ENCODE peak calls at places on chromosomes 1 and 21, in four cellular contexts. V, K, U and I are unnamed samples.

GRCh38 chr1:179046808-179047636 is 21.3 kb downstream of the FAM20B start:
- DNase-seq in K (no peak), V (no peak), U (peak), I (no peak)

GRCh38 chr1:116288201-116288598 is 84.8 kb upstream of the ATP1A1 start:
- DNase-seq in U (no peak), V (no peak), K (no peak), I (peak)

GRCh38 chr1:87210151-87210550 is 118.5 kb upstream of the LMO4 start:
- DNase-seq in U (no peak), K (no peak), V (no peak), I (no peak)

GRCh38 chr1:29269356-29269755 is 33.0 kb downstream of the PTPRU start:
- DNase-seq in U (no peak), V (no peak), K (no peak), I (no peak)

GRCh38 chr1:232629250-232630046 is 485 bp downstream of the SIPA1L2 start:
- DNase-seq in U (peak), V (peak), K (peak), I (peak)

GRCh38 chr1:206538901-206539655 is 31.7 kb downstream of the RASSF5 start:
- DNase-seq in V (no peak), K (no peak), U (no peak), I (no peak)

GRCh38 chr21:41369915-41370839 is 8.3 kb downstream of the MX2 start:
- DNase-seq in K (no peak), U (no peak), V (peak), I (peak)

GRCh38 chr1:183222909-183223308 is 36.8 kb downstream of the LAMC2 start:
- DNase-seq in V (no peak), U (no peak), K (no peak), I (no peak)

GRCh38 chr1:75996196-75996595 is 64.0 kb upstream of the ASB17 start:
- DNase-seq in V (no peak), K (peak), U (no peak), I (no peak)

GRCh38 chr1:228218513-228219244 is 10.8 kb downstream of the OBSCN start:
- DNase-seq in U (no peak), K (no peak), V (no peak), I (no peak)

GRCh38 chr1:34858901-34859441 is 578 bp downstream of the SMIM12 start:
- DNase-seq in U (peak), K (peak), V (peak), I (no peak)

GRCh38 chr1:25832336-25833037 is 12.7 kb downstream of the MTFR1L start:
- DNase-seq in K (no peak), V (no peak), U (no peak), I (no peak)

GRCh38 chr1:95116666-95117206 is 419 bp upstream of the TLCD4 start:
- DNase-seq in V (peak), K (peak), U (peak), I (peak)

GRCh38 chr1:33985166-33985565 is 121.3 kb downstream of the HMGB4 start:
- DNase-seq in V (no peak), U (no peak), K (no peak), I (no peak)

GRCh38 chr1:232635778-232636356 is 5.9 kb upstream of the SIPA1L2 start:
- DNase-seq in U (peak), K (peak), V (no peak), I (peak)

GRCh38 chr1:224509881-224510280 is 75.3 kb upstream of the WDR26 start:
- DNase-seq in K (no peak), V (no peak), U (no peak), I (no peak)

GRCh38 chr1:29777522-29777921 is 541.2 kb downstream of the PTPRU start:
- DNase-seq in K (no peak), U (no peak), V (no peak), I (no peak)

GRCh38 chr1:45974541-45975269 is 157.7 kb downstream of the PIK3R3 start:
- DNase-seq in U (no peak), V (no peak), K (no peak), I (peak)

GRCh38 chr1:158819461-158820443 is 11.4 kb upstream of the MNDA start:
- DNase-seq in V (peak), U (no peak), K (peak), I (peak)

GRCh38 chr1:54259546-54259945 is 59.6 kb downstream of the MRPL37 start:
- DNase-seq in U (no peak), K (no peak), V (no peak), I (no peak)

GRCh38 chr1:100622037-100622436 is 84.1 kb downstream of the GPR88 start:
- DNase-seq in K (peak), U (no peak), V (peak), I (no peak)

GRCh38 chr1:192489046-192489445 is 86.5 kb upstream of the RGS1 start:
- DNase-seq in K (no peak), V (no peak), U (no peak), I (no peak)

DNA sequence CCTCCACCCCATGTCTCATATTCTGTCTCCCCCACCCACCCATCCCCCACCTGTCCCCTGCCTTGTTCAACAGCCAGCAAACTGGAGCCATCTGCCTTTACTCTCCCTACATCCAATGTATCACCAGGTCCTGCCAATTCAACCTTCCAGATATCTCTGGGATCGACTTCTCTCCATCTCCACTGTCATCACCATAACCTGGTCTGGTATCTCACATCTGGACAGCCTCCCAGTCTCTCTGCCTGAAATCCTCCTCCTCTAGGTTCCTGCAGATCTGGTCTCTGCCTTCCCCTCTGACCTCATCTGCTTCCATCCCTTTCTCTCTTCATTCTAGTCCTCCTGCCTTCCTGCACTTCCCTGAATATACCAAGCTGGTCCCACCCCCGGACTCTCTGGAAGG is 22.2 kb upstream of the CDCA8 start:
- DNase-seq in U (no peak), K (no peak), V (no peak), I (no peak)
- TF ChIP-seq CTCF in U (no peak), K (no peak), V (no peak), I (no peak)

DNA sequence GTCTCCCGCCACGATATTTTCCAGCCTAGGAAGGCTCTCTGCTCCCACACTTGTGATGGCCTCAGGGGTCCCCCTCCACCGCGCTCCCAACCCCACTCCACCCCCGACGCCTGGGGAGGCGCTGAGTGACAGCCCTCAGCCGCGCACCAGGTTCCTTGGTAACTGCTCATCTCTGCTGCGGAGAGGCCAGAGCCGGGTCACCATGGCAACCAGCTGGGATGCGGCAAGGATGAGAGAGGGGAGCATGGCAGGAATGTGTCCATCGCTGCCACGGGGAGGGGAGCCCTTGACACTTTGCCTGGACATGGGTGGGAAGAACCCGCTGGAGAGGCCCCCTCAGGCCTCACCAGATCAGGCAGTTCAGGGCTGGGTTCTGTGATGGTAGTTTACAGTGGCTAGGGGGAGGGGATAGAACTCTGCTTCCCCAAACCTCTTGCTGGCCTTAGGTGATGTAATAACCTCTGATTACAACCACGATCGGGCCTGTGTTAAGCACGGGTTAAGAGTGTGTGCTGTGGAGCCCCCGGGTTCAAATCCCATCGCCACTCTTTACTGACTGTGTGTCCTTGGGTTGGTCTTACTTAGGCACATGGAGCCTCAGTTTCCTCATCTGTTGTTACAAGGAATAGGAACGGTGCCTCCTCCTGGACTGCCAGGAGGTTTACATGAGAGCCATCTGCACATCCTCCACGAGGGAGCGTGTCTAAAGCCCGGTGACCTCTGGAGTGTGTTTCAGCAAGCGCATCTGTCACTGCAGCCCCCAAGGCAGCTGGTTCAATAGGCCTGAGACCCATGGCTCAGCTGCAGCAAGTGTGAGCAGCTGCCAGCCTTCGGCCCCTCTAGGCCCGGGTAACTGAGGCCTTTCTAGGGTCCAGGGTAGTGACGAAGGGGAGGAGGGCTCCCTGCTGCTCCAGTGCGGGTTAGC is 6.3 kb downstream of the KIF17 start:
- DNase-seq in U (no peak), K (no peak), V (no peak), I (no peak)
- TF ChIP-seq CTCF in U (peak), K (no peak), V (no peak), I (no peak)

DNA sequence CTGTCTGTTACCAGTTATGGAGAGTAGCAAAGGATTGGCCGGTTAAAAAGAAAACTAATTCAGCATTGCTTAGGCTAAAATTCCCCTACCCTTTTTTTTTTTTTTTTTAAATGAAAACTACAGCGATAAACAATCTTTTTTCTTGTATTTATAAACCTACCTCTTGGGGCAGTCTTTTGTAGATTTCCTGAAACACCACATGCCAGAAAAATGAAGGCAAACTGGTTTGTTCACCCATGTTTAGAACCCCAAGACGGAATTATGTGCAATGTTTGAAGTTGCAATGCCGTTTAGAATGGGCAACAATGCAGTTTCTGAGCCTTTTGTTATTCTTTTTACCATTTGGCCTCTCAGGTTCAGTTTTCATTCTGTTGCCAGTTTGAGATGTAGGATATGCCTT is 59.1 kb downstream of the PRDM2 start:
- DNase-seq in U (no peak), V (no peak), K (no peak), I (no peak)
- TF ChIP-seq CTCF in U (peak), V (peak), K (no peak), I (no peak)

GRCh38 chr1:14650951-14651350 is 52.5 kb downstream of the KAZN start:
- DNase-seq in V (no peak), U (peak), K (no peak), I (no peak)

GRCh38 chr1:14652840-14653239 is 54.4 kb downstream of the KAZN start:
- DNase-seq in V (no peak), K (no peak), U (no peak), I (no peak)

GRCh38 chr1:14649976-14650375 is 51.5 kb downstream of the KAZN start:
- DNase-seq in U (no peak), V (no peak), K (no peak), I (no peak)

GRCh38 chr1:14648931-14649860 is 50.7 kb downstream of the KAZN start:
- DNase-seq in V (no peak), U (peak), K (no peak), I (no peak)

GRCh38 chr1:14647777-14648176 is 49.3 kb downstream of the KAZN start:
- DNase-seq in U (no peak), V (no peak), K (no peak), I (no peak)
- TF ChIP-seq CTCF in U (no peak), V (no peak), K (no peak), I (no peak)

DNA sequence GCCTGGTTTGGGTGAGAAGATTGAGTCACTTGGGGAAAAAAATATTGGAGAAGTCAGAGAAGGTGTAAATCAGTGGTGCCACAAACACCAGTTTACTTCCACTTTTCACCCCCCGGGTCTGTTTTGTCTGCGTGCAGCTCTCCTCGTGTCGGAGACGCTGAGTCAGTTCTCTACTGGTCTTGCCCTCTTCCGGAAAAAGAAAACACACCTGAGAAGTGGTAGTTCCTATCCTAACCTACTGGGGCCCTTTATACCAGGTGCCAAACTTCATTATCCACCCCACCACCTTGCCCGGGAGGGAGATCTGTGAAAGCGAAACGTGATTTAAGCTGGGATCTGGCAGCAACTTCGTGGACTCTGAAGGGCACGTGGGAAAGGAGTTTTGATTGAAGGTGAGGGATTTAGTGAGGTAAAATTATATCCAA is 855 bp upstream of the IVNS1ABP start:
- DNase-seq in V (peak), K (no peak), U (peak), I (peak)
- TF ChIP-seq CTCF in V (no peak), K (no peak), U (no peak), I (no peak)

DNA sequence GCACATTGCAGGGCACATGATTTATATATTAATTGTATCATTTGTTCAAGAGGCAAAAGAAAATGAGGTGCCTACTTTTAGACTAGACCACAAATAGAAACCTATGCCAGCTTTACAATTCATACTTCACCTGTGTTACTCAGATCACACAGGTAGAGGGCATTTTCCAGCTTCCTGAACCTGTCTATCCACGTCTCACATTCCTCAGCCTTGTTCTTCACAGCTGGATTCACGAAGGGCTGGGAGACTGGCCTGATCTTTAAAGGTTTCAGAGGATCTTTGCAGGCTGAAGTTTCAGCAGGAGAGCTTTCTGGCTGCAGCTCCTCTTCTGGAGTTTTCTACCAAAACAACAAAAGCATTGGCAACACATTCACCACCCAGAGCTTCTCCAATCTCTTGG is 70.9 kb upstream of the CYP2J2 start:
- DNase-seq in U (no peak), K (no peak), V (no peak), I (no peak)
- TF ChIP-seq CTCF in U (no peak), K (no peak), V (no peak), I (no peak)